ENCODE peak calls at places on chromosomes 16 and 17, in seven cellular contexts. I is SK-N-SH, K is K562, P is HCT116, D is H1, R is GM12878, U is HepG2. O is an unnamed sample.

GRCh38 chr17:49859991-49860953 is 12.4 kb upstream of the TAC4 start:
- DNase-seq in I (no peak), K (no peak), P (no peak), D (no peak), R (no peak), U (peak), O (no peak)

GRCh38 chr17:64420143-64420670 is 28.7 kb upstream of the MILR1 start:
- DNase-seq in I (peak), K (peak), P (peak), D (no peak), R (no peak), U (peak), O (peak)

GRCh38 chr17:51244041-51244440 is 15.8 kb downstream of the MBTD1 start:
- DNase-seq in I (no peak), K (no peak), P (no peak), D (no peak), R (no peak), U (no peak), O (no peak)

GRCh38 chr16:29852654-29853053 is 10.4 kb downstream of the CDIPT start:
- DNase-seq in I (no peak), K (no peak), P (no peak), D (no peak), R (no peak), U (no peak), O (no peak)

GRCh38 chr17:65283704-65284103 is 146.5 kb downstream of the RGS9 start:
- DNase-seq in I (no peak), K (no peak), P (no peak), D (no peak), R (no peak), U (no peak), O (no peak)

GRCh38 chr16:4172070-4172469 is 55.8 kb upstream of the ADCY9 start:
- DNase-seq in I (no peak), K (no peak), P (no peak), D (no peak), R (no peak), U (no peak), O (no peak)

GRCh38 chr17:76376318-76377133 is 7.9 kb upstream of the SPHK1 start:
- DNase-seq in I (no peak), K (no peak), P (no peak), D (no peak), R (no peak), U (peak), O (no peak)

GRCh38 chr16:24993722-24994686 is 21.2 kb downstream of the ARHGAP17 start:
- DNase-seq in I (no peak), K (peak), P (peak), D (no peak), R (no peak), U (peak), O (no peak)

GRCh38 chr17:29341726-29342125 is 47.8 kb upstream of the NUFIP2 start:
- DNase-seq in I (no peak), K (no peak), P (no peak), D (no peak), R (no peak), U (no peak), O (no peak)

GRCh38 chr16:56549744-56550385 is 15.0 kb upstream of the MT4 start:
- DNase-seq in I (no peak), K (no peak), P (no peak), D (no peak), R (no peak), U (no peak), O (no peak)

GRCh38 chr17:76946772-76947135 is 78.5 kb downstream of the MGAT5B start:
- DNase-seq in I (no peak), K (no peak), P (no peak), D (no peak), R (no peak), U (no peak), O (no peak)

GRCh38 chr16:6891486-6891885 is 441.2 kb upstream of the RBFOX1 start:
- DNase-seq in I (no peak), K (no peak), P (no peak), D (no peak), R (no peak), U (no peak), O (no peak)

GRCh38 chr16:51137097-51137496 is 14.0 kb downstream of the SALL1 start:
- DNase-seq in I (no peak), K (no peak), P (no peak), D (no peak), R (no peak), U (no peak), O (no peak)

GRCh38 chr17:42782402-42783061 is 2.1 kb downstream of the WNK4 start:
- DNase-seq in I (no peak), K (no peak), P (no peak), D (no peak), R (no peak), U (peak), O (no peak)

GRCh38 chr17:42781639-42782401 is 1.4 kb downstream of the WNK4 start:
- DNase-seq in I (peak), K (no peak), P (no peak), D (no peak), R (no peak), U (no peak), O (no peak)

GRCh38 chr17:42783778-42784138 is 3.3 kb downstream of the WNK4 start:
- DNase-seq in I (no peak), K (no peak), P (no peak), D (no peak), R (no peak), U (no peak), O (no peak)

GRCh38 chr17:42784361-42784760 is 4.0 kb downstream of the WNK4 start:
- DNase-seq in I (no peak), K (no peak), P (no peak), D (no peak), R (no peak), U (no peak), O (no peak)

DNA sequence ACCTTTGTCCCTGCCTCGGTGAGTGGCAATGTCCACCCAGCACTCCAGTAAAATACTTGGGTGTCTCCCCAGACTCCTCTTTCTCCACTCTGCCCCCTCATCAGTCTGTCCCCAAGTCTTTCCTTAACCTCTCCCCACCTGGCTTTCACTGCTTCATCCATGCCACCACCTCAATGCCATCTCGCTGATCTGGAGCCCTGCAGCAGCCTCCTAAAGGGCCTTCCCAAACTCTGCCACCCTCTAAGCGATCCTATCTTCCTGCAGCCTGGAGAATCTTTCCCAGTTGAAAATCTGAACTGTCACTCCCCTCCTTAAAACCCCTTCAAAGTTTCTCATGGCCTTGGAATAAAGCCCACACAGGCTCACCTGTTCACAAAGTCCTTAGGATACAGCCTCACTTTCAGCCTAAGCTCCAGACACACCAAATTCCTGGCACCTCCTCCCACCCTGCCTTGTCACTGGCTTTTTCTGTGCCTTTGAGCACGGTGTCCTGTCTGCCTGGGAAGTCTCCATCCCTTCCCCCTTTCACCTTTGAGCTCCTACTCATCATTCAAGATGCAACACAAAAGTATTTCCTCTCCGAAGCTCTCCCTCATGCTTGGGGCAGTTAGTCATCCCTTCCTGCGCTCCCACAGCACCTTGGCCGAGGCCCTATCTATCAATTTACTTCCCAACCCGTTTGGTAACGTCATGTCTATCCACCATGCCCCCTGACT is 2.8 kb downstream of the WNK4 start:
- DNase-seq in I (no peak), K (no peak), P (no peak), D (no peak), R (no peak), U (no peak), O (no peak)
- TF ChIP-seq JUND in I (peak), K (no peak), P (no peak), D (no peak), R (no peak), U (no peak), O (no peak)

GRCh38 chr16:85357924-85358505 is 245.7 kb upstream of the CIBAR2 start:
- DNase-seq in I (no peak), K (no peak), P (no peak), D (no peak), R (no peak), U (no peak), O (no peak)

GRCh38 chr16:85355515-85355837 is 243.2 kb upstream of the CIBAR2 start:
- DNase-seq in I (no peak), K (no peak), P (no peak), D (no peak), R (no peak), U (no peak), O (no peak)

GRCh38 chr16:85356157-85356556 is 243.9 kb upstream of the CIBAR2 start:
- DNase-seq in I (no peak), K (no peak), P (no peak), D (no peak), R (no peak), U (no peak), O (no peak)

GRCh38 chr16:85358704-85359146 is 246.5 kb upstream of the CIBAR2 start:
- DNase-seq in I (no peak), K (no peak), P (no peak), D (no peak), R (no peak), U (no peak), O (peak)

DNA sequence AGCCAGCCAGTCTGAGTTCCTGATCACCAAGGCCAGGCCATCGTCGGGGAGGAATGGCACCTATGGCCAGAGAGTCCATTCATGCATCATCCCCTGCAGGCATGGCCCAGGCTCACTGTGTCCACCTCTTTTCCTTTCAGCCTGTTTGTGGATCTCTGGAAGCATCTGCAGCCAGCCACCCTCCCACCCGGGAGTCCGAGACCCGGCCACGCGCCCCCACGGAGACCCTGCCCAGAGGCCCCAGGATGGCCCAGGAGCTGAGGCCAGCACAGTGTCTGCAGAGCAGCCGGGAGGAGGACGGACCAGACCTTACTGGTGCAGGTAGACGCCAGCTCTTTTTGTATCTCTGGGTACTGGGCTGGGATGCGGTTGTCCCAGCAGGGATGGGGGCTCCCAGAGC is 245.1 kb upstream of the CIBAR2 start:
- DNase-seq in I (no peak), K (no peak), P (no peak), D (no peak), R (no peak), U (no peak), O (no peak)
- TF ChIP-seq JUND in I (no peak), K (no peak), P (no peak), D (no peak), R (no peak), U (no peak), O (no peak)

GRCh38 chr16:8818499-8819270 is 21.0 kb downstream of the PMM2 start:
- DNase-seq in I (no peak), K (no peak), P (no peak), D (no peak), R (peak), U (no peak), O (no peak)
- TF ChIP-seq JUND in I (no peak), K (no peak), P (no peak), D (no peak), R (no peak), U (no peak), O (no peak)

GRCh38 chr17:5825717-5826330 is 241.5 kb upstream of the NLRP1 start:
- DNase-seq in I (no peak), K (no peak), P (no peak), D (no peak), R (no peak), U (no peak), O (no peak)
- TF ChIP-seq JUND in I (no peak), K (no peak), P (no peak), D (no peak), R (no peak), U (no peak), O (no peak)